ENCODE peak calls at places on chromosomes 3 and 15, in four cellular contexts. One of them, this sample, is unnamed.

GRCh38 chr3:69252631-69253030 is 130.2 kb upstream of the LMOD3 start:
- DNase-seq in GM23248: no peak
- DNase-seq in progenitor cell of endocrine pancreas: no peak
- DNase-seq in NCI-H510A treated with DMSO at 0.1 percent for 48 hours: no peak
- DNase-seq in this sample: no peak

GRCh38 chr3:43254125-43254524 is 32.2 kb upstream of the SNRK start:
- DNase-seq in GM23248: no peak
- DNase-seq in progenitor cell of endocrine pancreas: no peak
- DNase-seq in NCI-H510A treated with DMSO at 0.1 percent for 48 hours: no peak
- DNase-seq in this sample: no peak

GRCh38 chr3:37642959-37643598 is 218.6 kb upstream of the CTDSPL start:
- DNase-seq in GM23248: no peak
- DNase-seq in progenitor cell of endocrine pancreas: no peak
- DNase-seq in NCI-H510A treated with DMSO at 0.1 percent for 48 hours: no peak
- DNase-seq in this sample: no peak

GRCh38 chr3:58497074-58497473 is 5.2 kb downstream of the KCTD6 start:
- DNase-seq in GM23248: no peak
- DNase-seq in progenitor cell of endocrine pancreas: no peak
- DNase-seq in NCI-H510A treated with DMSO at 0.1 percent for 48 hours: no peak
- DNase-seq in this sample: no peak

GRCh38 chr15:76185716-76186115 is 125.6 kb downstream of the ETFA start:
- DNase-seq in GM23248: peak; percentile 87
- DNase-seq in progenitor cell of endocrine pancreas: no peak
- DNase-seq in NCI-H510A treated with DMSO at 0.1 percent for 48 hours: peak; percentile 3
- DNase-seq in this sample: peak; percentile 78

GRCh38 chr3:137163241-137163916 is 205.6 kb downstream of the IL20RB start:
- DNase-seq in GM23248: peak; percentile 8
- DNase-seq in progenitor cell of endocrine pancreas: no peak
- DNase-seq in NCI-H510A treated with DMSO at 0.1 percent for 48 hours: peak; percentile 46
- DNase-seq in this sample: no peak

GRCh38 chr15:87681054-87681453 is 575.5 kb downstream of the NTRK3 start:
- DNase-seq in GM23248: no peak
- DNase-seq in progenitor cell of endocrine pancreas: no peak
- DNase-seq in NCI-H510A treated with DMSO at 0.1 percent for 48 hours: no peak
- DNase-seq in this sample: no peak

GRCh38 chr15:25883860-25884259 is 20.7 kb upstream of the ATP10A start:
- DNase-seq in GM23248: peak; percentile 94
- DNase-seq in progenitor cell of endocrine pancreas: no peak
- DNase-seq in NCI-H510A treated with DMSO at 0.1 percent for 48 hours: no peak
- DNase-seq in this sample: peak; percentile 83

GRCh38 chr3:30657914-30658313 is 51.5 kb downstream of the TGFBR2 start:
- DNase-seq in GM23248: peak; percentile 50
- DNase-seq in progenitor cell of endocrine pancreas: no peak
- DNase-seq in NCI-H510A treated with DMSO at 0.1 percent for 48 hours: no peak
- DNase-seq in this sample: no peak

GRCh38 chr3:13515786-13516783 is 32.8 kb upstream of the FBLN2 start:
- DNase-seq in GM23248: no peak
- DNase-seq in progenitor cell of endocrine pancreas: no peak
- DNase-seq in NCI-H510A treated with DMSO at 0.1 percent for 48 hours: no peak
- DNase-seq in this sample: no peak

GRCh38 chr15:28979208-28979891 is 93.6 kb downstream of the APBA2 start:
- DNase-seq in GM23248: no peak
- DNase-seq in progenitor cell of endocrine pancreas: no peak
- DNase-seq in NCI-H510A treated with DMSO at 0.1 percent for 48 hours: no peak
- DNase-seq in this sample: no peak

GRCh38 chr3:129005526-129006303 is 4.6 kb downstream of the EFCC1 start:
- DNase-seq in GM23248: peak; percentile 25
- DNase-seq in progenitor cell of endocrine pancreas: no peak
- DNase-seq in NCI-H510A treated with DMSO at 0.1 percent for 48 hours: peak; percentile 65
- DNase-seq in this sample: no peak

GRCh38 chr15:88388702-88389101 is 78.5 kb downstream of the MRPL46 start:
- DNase-seq in GM23248: no peak
- DNase-seq in progenitor cell of endocrine pancreas: no peak
- DNase-seq in NCI-H510A treated with DMSO at 0.1 percent for 48 hours: no peak
- DNase-seq in this sample: no peak

GRCh38 chr3:18079739-18080138 is 337.3 kb upstream of the TBC1D5 start:
- DNase-seq in GM23248: peak; percentile 6
- DNase-seq in progenitor cell of endocrine pancreas: no peak
- DNase-seq in NCI-H510A treated with DMSO at 0.1 percent for 48 hours: no peak
- DNase-seq in this sample: peak; percentile 27

GRCh38 chr3:141802316-141803077 is 39.3 kb downstream of the GRK7 start:
- DNase-seq in GM23248: no peak
- DNase-seq in progenitor cell of endocrine pancreas: no peak
- DNase-seq in NCI-H510A treated with DMSO at 0.1 percent for 48 hours: no peak
- DNase-seq in this sample: no peak